ENCODE peak calls at places on chromosomes 13 and 19, in four cellular contexts. M, B, Z and G are unnamed samples.

GRCh38 chr19:30049844-30050667 is 108.0 kb downstream of the URI1 start:
- DNase-seq in M (no peak), B (no peak), Z (no peak), G (no peak)

GRCh38 chr19:743168-743687 is 7.7 kb upstream of the MISP start:
- DNase-seq in M (peak; percentile 74), B (no peak), Z (no peak), G (peak; percentile 33)

GRCh38 chr13:109368230-109368629 is 418.2 kb downstream of the IRS2 start:
- DNase-seq in M (no peak), B (no peak), Z (no peak), G (no peak)

GRCh38 chr19:46862974-46863632 is 2.3 kb downstream of the ARHGAP35 start:
- DNase-seq in M (no peak), B (peak; percentile 7), Z (no peak), G (no peak)

GRCh38 chr19:56736571-56736970 is 65.0 kb upstream of the ZNF835 start:
- DNase-seq in M (no peak), B (no peak), Z (no peak), G (no peak)

GRCh38 chr19:47778954-47779351 is 450 bp downstream of the SELENOW start:
- DNase-seq in M (peak; percentile 22), B (peak; percentile 58), Z (no peak), G (peak; percentile 21)

GRCh38 chr19:55670280-55671053 is 4.6 kb upstream of the EPN1 start:
- DNase-seq in M (no peak), B (no peak), Z (no peak), G (no peak)

GRCh38 chr13:78323848-78324247 is 279.5 kb downstream of the POU4F1 start:
- DNase-seq in M (no peak), B (no peak), Z (no peak), G (peak; percentile 9)

GRCh38 chr13:41206467-41206866 is 12.1 kb upstream of the KBTBD7 start:
- DNase-seq in M (no peak), B (no peak), Z (no peak), G (no peak)

GRCh38 chr19:888615-889385 is 4.2 kb downstream of the MED16 start:
- DNase-seq in M (no peak), B (no peak), Z (no peak), G (no peak)

GRCh38 chr19:44758596-44758995 is 10.1 kb downstream of the BCL3 start:
- DNase-seq in M (peak; percentile 59), B (no peak), Z (no peak), G (no peak)

GRCh38 chr13:113853518-113854237 is 10.2 kb downstream of the GAS6 start:
- DNase-seq in M (peak; percentile 63), B (peak; percentile 7), Z (no peak), G (peak; percentile 65)

GRCh38 chr19:51274371-51274770 is 23.5 kb downstream of the SIGLECL1 start:
- DNase-seq in M (no peak), B (no peak), Z (no peak), G (no peak)

GRCh38 chr19:38736036-38736412 is 8.2 kb downstream of the CAPN12 start:
- DNase-seq in M (no peak), B (no peak), Z (no peak), G (no peak)

GRCh38 chr13:97786510-97786909 is 167.0 kb upstream of the IPO5 start:
- DNase-seq in M (peak; percentile 47), B (no peak), Z (no peak), G (peak; percentile 31)

GRCh38 chr19:47035127-47035494 is 13.3 kb downstream of the TMEM160 start:
- DNase-seq in M (no peak), B (no peak), Z (no peak), G (peak; percentile 11)

GRCh38 chr13:39335721-39336120 is 267.3 kb downstream of the LHFPL6 start:
- DNase-seq in M (no peak), B (no peak), Z (no peak), G (no peak)

GRCh38 chr13:49298903-49299605 is 51.3 kb downstream of the CDADC1 start:
- DNase-seq in M (no peak), B (no peak), Z (no peak), G (no peak)

GRCh38 chr13:30759748-30760147 is 24.4 kb downstream of the ALOX5AP start:
- DNase-seq in M (no peak), B (no peak), Z (no peak), G (peak; percentile 50)

GRCh38 chr19:18469245-18470107 is 31.5 kb upstream of the ISYNA1 start:
- DNase-seq in M (peak; percentile 81), B (peak; percentile 49), Z (peak; percentile 32), G (peak; percentile 78)

GRCh38 chr19:679418-680286 is 3.5 kb downstream of the FSTL3 start:
- DNase-seq in M (peak; percentile 95), B (no peak), Z (no peak), G (peak; percentile 90)

GRCh38 chr19:10424011-10424637 is 3.8 kb downstream of the PDE4A start:
- DNase-seq in M (peak; percentile 74), B (peak; percentile 71), Z (no peak), G (peak; percentile 70)

GRCh38 chr13:19088416-19088815 is 93.2 kb downstream of the TUBA3C start:
- DNase-seq in M (no peak), B (no peak), Z (no peak), G (no peak)
- H3K4me3 ChIP-seq in M (no peak overlapping the region), B (no peak overlapping the region), Z (no peak overlapping the region), G (no peak overlapping the region)

DNA sequence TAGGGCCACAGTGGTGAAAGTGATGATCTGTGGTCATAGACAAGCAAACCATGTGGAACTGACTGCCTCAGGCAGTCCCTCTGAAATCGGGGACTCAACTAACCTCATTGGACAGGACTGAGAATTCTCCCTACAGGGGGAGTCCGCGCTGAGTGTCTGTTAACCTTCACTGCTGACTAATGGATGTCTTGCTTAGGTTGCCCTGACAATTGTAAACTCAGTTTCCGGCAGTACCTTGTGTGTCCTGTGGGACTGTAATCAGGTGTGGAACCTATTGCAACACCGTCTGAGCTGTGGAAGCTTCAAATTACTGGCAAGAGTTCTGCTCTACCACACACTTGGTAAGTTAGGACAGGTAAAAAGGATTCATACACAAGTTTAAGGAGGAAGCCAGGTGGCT is 21.8 kb downstream of the ZNF77 start:
- DNase-seq in M (peak; percentile 20), B (no peak), Z (no peak), G (peak; percentile 35)
- TF ChIP-seq CTCF in M (no peak), B (no peak), Z (no peak), G (no peak)

DNA sequence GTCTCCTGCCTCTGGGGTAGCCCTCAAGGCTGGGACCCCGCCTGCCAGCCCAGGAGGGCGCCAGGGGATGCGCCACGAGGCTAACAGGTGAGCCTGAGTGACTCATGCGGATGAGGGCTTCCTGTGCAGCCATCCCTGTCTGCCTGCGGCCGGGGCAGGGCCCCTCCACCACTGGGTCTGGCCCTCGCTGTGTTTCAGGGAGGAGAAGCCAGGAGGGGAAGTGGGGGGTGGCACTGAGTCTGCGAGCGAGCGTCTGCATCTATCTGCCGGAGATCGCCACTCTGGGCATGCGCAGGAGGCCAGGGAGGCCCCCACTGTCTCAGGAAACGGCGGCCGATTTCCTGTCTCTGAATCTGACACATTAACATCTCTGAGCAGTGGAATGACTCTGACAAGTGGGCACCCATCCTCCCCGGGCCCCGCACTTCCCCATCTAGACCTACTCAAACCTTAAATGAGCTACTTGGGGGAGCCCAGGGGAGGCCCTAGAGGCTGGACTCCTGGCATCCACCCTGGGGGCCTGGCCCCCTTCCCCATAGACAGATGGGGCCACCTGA is 19.7 kb downstream of the RFX1 start:
- DNase-seq in M (peak; percentile 77), B (peak; percentile 73), Z (no peak), G (peak; percentile 78)
- H3K4me3 ChIP-seq in M (no peak overlapping the region), B (no peak overlapping the region), Z (no peak overlapping the region), G (peak overlapping the region; percentile 40)

DNA sequence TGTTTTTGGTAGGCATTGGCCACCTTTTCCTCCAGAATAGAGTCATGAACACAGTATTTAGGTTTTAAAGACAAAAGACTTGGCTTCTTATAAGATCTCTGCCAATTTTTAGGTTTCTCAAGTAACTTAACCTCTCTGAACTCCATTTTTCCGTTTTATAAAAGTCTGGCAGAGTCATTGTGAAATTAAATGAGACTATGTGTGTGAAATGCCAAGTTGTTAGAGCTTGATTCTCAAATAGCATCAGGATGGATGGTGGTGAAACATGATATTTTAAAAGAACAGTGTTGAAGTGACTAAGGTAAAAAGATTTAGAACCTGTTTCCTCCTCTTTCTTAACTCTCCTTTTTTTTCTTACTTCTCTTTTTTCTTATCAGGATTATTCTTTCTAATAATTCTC is 617.7 kb upstream of the SLITRK1 start:
- DNase-seq in M (no peak), B (no peak), Z (no peak), G (peak; percentile 14)
- TF ChIP-seq CTCF in M (no peak), B (no peak), Z (no peak), G (no peak)

DNA sequence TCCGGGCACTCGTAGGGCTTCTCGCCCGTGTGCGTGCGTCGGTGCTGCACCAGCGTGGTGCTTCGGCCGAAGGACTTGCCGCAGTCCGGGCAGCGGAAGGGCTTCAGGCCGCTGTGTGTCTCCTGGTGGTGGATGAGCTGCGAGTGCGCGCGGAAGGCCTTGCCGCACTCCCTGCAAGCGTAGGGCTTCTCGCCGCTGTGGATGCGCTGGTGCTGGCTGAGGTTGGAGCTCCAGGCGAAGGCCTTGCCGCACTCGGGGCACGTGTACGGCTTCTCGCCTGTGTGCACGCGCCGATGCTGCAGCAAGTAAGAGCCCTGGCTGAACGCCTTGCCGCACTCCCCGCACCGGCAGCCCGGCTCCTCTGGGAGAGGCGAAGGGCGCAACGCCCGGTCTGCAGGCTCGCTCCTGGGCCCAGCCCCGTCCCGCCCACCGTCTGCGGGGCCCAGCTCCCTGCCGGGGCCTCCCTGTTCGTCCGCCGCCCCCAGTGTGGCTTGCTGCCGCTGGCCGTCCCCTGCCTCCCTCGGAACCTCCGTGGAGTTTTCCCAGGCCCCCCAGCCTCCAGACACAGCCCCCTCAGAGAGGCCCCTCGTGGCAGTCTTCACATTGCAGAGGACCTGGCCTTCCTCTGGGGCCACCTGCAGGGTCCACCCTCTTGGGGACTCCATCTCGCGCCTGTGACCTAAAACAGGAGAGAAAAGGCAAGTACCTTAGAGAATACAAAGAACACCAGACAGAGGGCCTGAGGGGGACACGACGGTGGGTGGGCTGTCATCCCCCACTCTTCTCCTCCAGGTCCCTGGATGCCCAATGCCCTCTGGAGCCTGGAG is 3.9 kb upstream of the A1BG start:
- DNase-seq in M (peak; percentile 27), B (no peak), Z (no peak), G (peak; percentile 46)
- H3K4me3 ChIP-seq in M (peak overlapping the region; percentile 15), B (peak overlapping the region; percentile 33), Z (no peak overlapping the region), G (peak overlapping the region; percentile 22)